ENCODE peak calls at places on chromosomes 5 and 9, in nine cellular contexts. One of them, this sample, is unnamed.

GRCh38 chr9:73780916-73781315 is 629.3 kb downstream of the ANXA1 start:
- DNase-seq in HCT116: no peak
- DNase-seq in colonic mucosa: no peak
- DNase-seq in A673: peak
- DNase-seq in CD4-positive, CD25-positive, alpha-beta regulatory T cell: no peak
- DNase-seq in spleen: no peak
- DNase-seq in small intestine: no peak
- DNase-seq in neuronal stem cell: no peak
- DNase-seq in neural progenitor cell: no peak
- DNase-seq in this sample: no peak

GRCh38 chr9:120768247-120768646 is 25.0 kb downstream of the FBXW2 start:
- DNase-seq in spleen: no peak
- DNase-seq in A673: no peak
- DNase-seq in neural progenitor cell: no peak
- DNase-seq in CD4-positive, CD25-positive, alpha-beta regulatory T cell: no peak
- DNase-seq in HCT116: no peak
- DNase-seq in small intestine: no peak
- DNase-seq in colonic mucosa: no peak
- DNase-seq in neuronal stem cell: no peak
- DNase-seq in this sample: no peak

GRCh38 chr5:69271376-69271775 is 36.7 kb downstream of the CDK7 start:
- DNase-seq in CD4-positive, CD25-positive, alpha-beta regulatory T cell: no peak
- DNase-seq in neural progenitor cell: no peak
- DNase-seq in small intestine: no peak
- DNase-seq in A673: peak
- DNase-seq in spleen: no peak
- DNase-seq in neuronal stem cell: no peak
- DNase-seq in HCT116: no peak
- DNase-seq in colonic mucosa: peak
- DNase-seq in this sample: no peak

GRCh38 chr5:6686916-6687409 is 26.3 kb upstream of the TENT4A start:
- DNase-seq in HCT116: no peak
- DNase-seq in colonic mucosa: no peak
- DNase-seq in spleen: no peak
- DNase-seq in CD4-positive, CD25-positive, alpha-beta regulatory T cell: no peak
- DNase-seq in neuronal stem cell: peak
- DNase-seq in A673: peak
- DNase-seq in neural progenitor cell: peak
- DNase-seq in small intestine: peak
- DNase-seq in this sample: peak

GRCh38 chr5:149887622-149888183 is 56.9 kb downstream of the PDE6A start:
- DNase-seq in neuronal stem cell: no peak
- DNase-seq in neural progenitor cell: no peak
- DNase-seq in A673: peak
- DNase-seq in HCT116: peak
- DNase-seq in small intestine: peak
- DNase-seq in spleen: no peak
- DNase-seq in CD4-positive, CD25-positive, alpha-beta regulatory T cell: no peak
- DNase-seq in colonic mucosa: no peak
- DNase-seq in this sample: no peak

GRCh38 chr9:109258619-109259321 is 62.1 kb downstream of the EPB41L4B start:
- DNase-seq in A673: no peak
- DNase-seq in neuronal stem cell: peak
- DNase-seq in colonic mucosa: no peak
- DNase-seq in CD4-positive, CD25-positive, alpha-beta regulatory T cell: no peak
- DNase-seq in spleen: no peak
- DNase-seq in HCT116: no peak
- DNase-seq in small intestine: no peak
- DNase-seq in neural progenitor cell: peak
- DNase-seq in this sample: no peak

GRCh38 chr9:114902773-114903589 is 27.4 kb downstream of the TNFSF8 start:
- DNase-seq in spleen: no peak
- DNase-seq in CD4-positive, CD25-positive, alpha-beta regulatory T cell: peak
- DNase-seq in A673: no peak
- DNase-seq in colonic mucosa: no peak
- DNase-seq in neuronal stem cell: no peak
- DNase-seq in HCT116: no peak
- DNase-seq in neural progenitor cell: no peak
- DNase-seq in small intestine: no peak
- DNase-seq in this sample: no peak

GRCh38 chr5:179802207-179802883 is 4.3 kb downstream of the MGAT4B start:
- DNase-seq in CD4-positive, CD25-positive, alpha-beta regulatory T cell: no peak
- DNase-seq in neuronal stem cell: no peak
- DNase-seq in spleen: peak
- DNase-seq in colonic mucosa: no peak
- DNase-seq in A673: no peak
- DNase-seq in small intestine: no peak
- DNase-seq in neural progenitor cell: no peak
- DNase-seq in HCT116: no peak
- DNase-seq in this sample: no peak

DNA sequence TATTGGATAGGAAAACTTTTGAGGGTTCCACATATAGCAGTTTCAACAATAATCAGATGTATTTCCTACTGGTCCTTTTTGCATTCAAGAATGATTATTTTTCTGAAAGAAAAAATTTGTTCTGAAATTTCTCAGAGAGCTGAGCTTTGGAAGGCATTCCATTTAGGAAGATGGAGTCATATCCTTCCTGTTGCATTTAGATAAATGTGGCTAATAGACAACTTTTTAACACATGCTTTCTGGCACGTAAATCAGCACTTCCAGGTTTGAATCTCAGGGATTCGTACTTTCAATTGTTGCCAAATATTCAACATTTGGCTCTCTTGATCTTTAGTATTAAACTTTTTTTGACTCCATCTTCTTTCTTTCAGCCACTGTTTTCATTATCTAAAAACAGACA is 24.8 kb upstream of the TLR4 start:
- DNase-seq in HCT116: no peak
- DNase-seq in small intestine: no peak
- DNase-seq in spleen: no peak
- DNase-seq in A673: no peak
- DNase-seq in colonic mucosa: no peak
- DNase-seq in neuronal stem cell: no peak
- DNase-seq in neural progenitor cell: no peak
- DNase-seq in CD4-positive, CD25-positive, alpha-beta regulatory T cell: no peak
- DNase-seq in this sample: no peak
- H3K4me3 ChIP-seq in HCT116: no peak
- H3K4me3 ChIP-seq in small intestine: no peak
- H3K4me3 ChIP-seq in spleen: no peak
- H3K4me3 ChIP-seq in A673: no peak
- H3K4me3 ChIP-seq in colonic mucosa: no peak
- H3K4me3 ChIP-seq in neuronal stem cell: no peak
- H3K4me3 ChIP-seq in neural progenitor cell: no peak
- H3K4me3 ChIP-seq in CD4-positive, CD25-positive, alpha-beta regulatory T cell: no peak
- H3K4me3 ChIP-seq in this sample: no peak

DNA sequence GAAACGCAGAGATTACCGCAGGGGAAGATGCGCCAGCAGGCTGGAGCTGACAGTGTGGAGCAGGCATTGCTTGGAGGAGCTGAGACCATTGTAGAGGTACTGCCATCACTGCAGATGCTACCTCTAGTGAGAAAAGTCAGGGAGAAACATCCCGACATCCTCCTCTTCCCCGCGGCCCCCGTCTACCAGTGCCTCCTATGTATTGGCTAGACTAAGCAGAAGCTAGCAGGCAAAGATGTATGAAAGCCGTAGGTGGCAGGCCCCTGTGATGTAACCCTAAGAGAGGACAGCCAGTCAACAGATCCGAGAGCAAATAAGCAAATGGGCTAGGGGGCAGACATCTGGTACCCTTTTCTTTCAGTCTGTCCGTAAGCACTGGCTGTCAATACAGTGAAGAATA is 115.5 kb upstream of the ACTBL2 start:
- DNase-seq in colonic mucosa: no peak
- DNase-seq in CD4-positive, CD25-positive, alpha-beta regulatory T cell: no peak
- DNase-seq in spleen: no peak
- DNase-seq in small intestine: no peak
- DNase-seq in A673: no peak
- DNase-seq in neural progenitor cell: no peak
- DNase-seq in neuronal stem cell: no peak
- DNase-seq in HCT116: no peak
- DNase-seq in this sample: no peak
- H3K27ac ChIP-seq in colonic mucosa: no peak
- H3K27ac ChIP-seq in CD4-positive, CD25-positive, alpha-beta regulatory T cell: no peak
- H3K27ac ChIP-seq in spleen: no peak
- H3K27ac ChIP-seq in small intestine: no peak
- H3K27ac ChIP-seq in A673: no peak
- H3K27ac ChIP-seq in neural progenitor cell: no peak
- H3K27ac ChIP-seq in neuronal stem cell: no peak
- H3K27ac ChIP-seq in HCT116: no peak
- H3K27ac ChIP-seq in this sample: no peak

GRCh38 chr5:139232161-139232724 is 34.1 kb upstream of the SIL1 start:
- DNase-seq in HCT116: no peak
- DNase-seq in small intestine: no peak
- DNase-seq in spleen: peak
- DNase-seq in neural progenitor cell: no peak
- DNase-seq in colonic mucosa: no peak
- DNase-seq in neuronal stem cell: no peak
- DNase-seq in CD4-positive, CD25-positive, alpha-beta regulatory T cell: no peak
- DNase-seq in A673: no peak
- DNase-seq in this sample: no peak

GRCh38 chr5:139241139-139241538 is 43.0 kb upstream of the SIL1 start:
- DNase-seq in neural progenitor cell: no peak
- DNase-seq in colonic mucosa: no peak
- DNase-seq in HCT116: no peak
- DNase-seq in small intestine: no peak
- DNase-seq in A673: no peak
- DNase-seq in spleen: no peak
- DNase-seq in CD4-positive, CD25-positive, alpha-beta regulatory T cell: no peak
- DNase-seq in neuronal stem cell: no peak
- DNase-seq in this sample: no peak

GRCh38 chr5:139236479-139236878 is 38.3 kb upstream of the SIL1 start:
- DNase-seq in neuronal stem cell: no peak
- DNase-seq in CD4-positive, CD25-positive, alpha-beta regulatory T cell: no peak
- DNase-seq in spleen: no peak
- DNase-seq in small intestine: no peak
- DNase-seq in colonic mucosa: no peak
- DNase-seq in HCT116: no peak
- DNase-seq in neural progenitor cell: no peak
- DNase-seq in A673: no peak
- DNase-seq in this sample: no peak
- H3K4me3 ChIP-seq in neuronal stem cell: no peak
- H3K4me3 ChIP-seq in CD4-positive, CD25-positive, alpha-beta regulatory T cell: no peak
- H3K4me3 ChIP-seq in spleen: no peak
- H3K4me3 ChIP-seq in small intestine: no peak
- H3K4me3 ChIP-seq in colonic mucosa: no peak
- H3K4me3 ChIP-seq in HCT116: no peak
- H3K4me3 ChIP-seq in neural progenitor cell: no peak
- H3K4me3 ChIP-seq in A673: no peak
- H3K4me3 ChIP-seq in this sample: no peak

GRCh38 chr9:36897476-36897875 is 136.6 kb downstream of the PAX5 start:
- DNase-seq in colonic mucosa: no peak
- DNase-seq in CD4-positive, CD25-positive, alpha-beta regulatory T cell: no peak
- DNase-seq in spleen: no peak
- DNase-seq in A673: no peak
- DNase-seq in small intestine: no peak
- DNase-seq in neural progenitor cell: no peak
- DNase-seq in HCT116: no peak
- DNase-seq in neuronal stem cell: no peak
- DNase-seq in this sample: no peak

GRCh38 chr9:36894695-36895310 is 139.3 kb downstream of the PAX5 start:
- DNase-seq in neural progenitor cell: no peak
- DNase-seq in neuronal stem cell: no peak
- DNase-seq in colonic mucosa: no peak
- DNase-seq in HCT116: no peak
- DNase-seq in spleen: no peak
- DNase-seq in CD4-positive, CD25-positive, alpha-beta regulatory T cell: no peak
- DNase-seq in A673: no peak
- DNase-seq in small intestine: no peak
- DNase-seq in this sample: no peak

GRCh38 chr9:36896296-36896695 is 137.8 kb downstream of the PAX5 start:
- DNase-seq in spleen: no peak
- DNase-seq in neural progenitor cell: no peak
- DNase-seq in A673: no peak
- DNase-seq in CD4-positive, CD25-positive, alpha-beta regulatory T cell: no peak
- DNase-seq in colonic mucosa: no peak
- DNase-seq in small intestine: no peak
- DNase-seq in HCT116: no peak
- DNase-seq in neuronal stem cell: no peak
- DNase-seq in this sample: no peak

GRCh38 chr9:36897019-36897418 is 137.0 kb downstream of the PAX5 start:
- DNase-seq in neural progenitor cell: no peak
- DNase-seq in neuronal stem cell: no peak
- DNase-seq in CD4-positive, CD25-positive, alpha-beta regulatory T cell: no peak
- DNase-seq in colonic mucosa: no peak
- DNase-seq in HCT116: no peak
- DNase-seq in small intestine: no peak
- DNase-seq in spleen: no peak
- DNase-seq in A673: no peak
- DNase-seq in this sample: no peak

GRCh38 chr9:36895744-36896260 is 138.3 kb downstream of the PAX5 start:
- DNase-seq in neuronal stem cell: no peak
- DNase-seq in A673: no peak
- DNase-seq in HCT116: no peak
- DNase-seq in spleen: no peak
- DNase-seq in colonic mucosa: no peak
- DNase-seq in CD4-positive, CD25-positive, alpha-beta regulatory T cell: no peak
- DNase-seq in small intestine: no peak
- DNase-seq in neural progenitor cell: no peak
- DNase-seq in this sample: no peak
- H3K27ac ChIP-seq in neuronal stem cell: no peak
- H3K27ac ChIP-seq in A673: no peak
- H3K27ac ChIP-seq in HCT116: no peak
- H3K27ac ChIP-seq in spleen: no peak
- H3K27ac ChIP-seq in colonic mucosa: no peak
- H3K27ac ChIP-seq in CD4-positive, CD25-positive, alpha-beta regulatory T cell: no peak
- H3K27ac ChIP-seq in small intestine: no peak
- H3K27ac ChIP-seq in neural progenitor cell: no peak
- H3K27ac ChIP-seq in this sample: no peak

DNA sequence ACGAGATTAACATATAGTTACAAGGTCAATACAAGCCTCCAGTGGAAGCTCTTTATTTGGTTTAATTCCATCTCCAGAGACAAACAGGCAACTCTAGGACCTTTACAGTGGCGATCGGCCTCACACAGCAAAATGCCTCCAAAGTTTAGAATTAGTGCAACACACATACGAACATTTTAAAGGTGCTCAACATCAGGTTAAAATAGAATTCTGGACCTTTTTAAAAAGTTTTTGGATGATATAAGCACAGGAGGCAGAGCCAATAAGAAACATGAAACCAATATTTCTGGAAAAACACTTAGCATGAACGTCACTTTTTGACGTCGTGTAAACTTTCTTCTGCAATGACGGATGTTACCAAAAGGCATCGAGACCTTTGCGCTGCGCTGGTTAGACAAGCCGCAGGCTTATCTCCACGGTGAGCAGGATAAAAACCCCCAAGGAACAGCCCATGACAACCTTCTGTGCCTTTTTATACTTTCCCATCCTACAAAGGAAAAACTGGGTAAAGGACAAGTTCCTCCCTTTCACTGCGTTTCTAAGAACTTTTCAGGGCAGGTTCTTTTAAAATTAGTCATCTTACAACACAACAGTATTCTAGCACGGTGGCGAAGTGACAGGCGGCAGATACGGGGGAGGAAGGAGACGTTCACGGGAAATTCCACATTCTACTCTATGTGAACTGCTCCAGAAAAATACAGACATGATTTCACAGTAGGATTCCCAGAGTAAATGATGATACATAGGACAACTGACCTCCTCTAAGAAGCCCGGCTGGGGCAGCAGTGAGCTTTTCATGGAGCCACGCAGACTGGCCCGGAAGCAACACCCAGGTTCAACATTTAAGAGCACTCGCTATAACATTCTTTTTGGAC is 52.2 kb downstream of the USP20 start:
- DNase-seq in spleen: peak
- DNase-seq in small intestine: peak
- DNase-seq in CD4-positive, CD25-positive, alpha-beta regulatory T cell: peak
- DNase-seq in neuronal stem cell: no peak
- DNase-seq in neural progenitor cell: no peak
- DNase-seq in A673: peak
- DNase-seq in colonic mucosa: no peak
- DNase-seq in HCT116: no peak
- DNase-seq in this sample: no peak
- H3K4me3 ChIP-seq in spleen: peak
- H3K4me3 ChIP-seq in small intestine: no peak
- H3K4me3 ChIP-seq in CD4-positive, CD25-positive, alpha-beta regulatory T cell: peak
- H3K4me3 ChIP-seq in neuronal stem cell: no peak
- H3K4me3 ChIP-seq in neural progenitor cell: no peak
- H3K4me3 ChIP-seq in A673: no peak
- H3K4me3 ChIP-seq in colonic mucosa: no peak
- H3K4me3 ChIP-seq in HCT116: no peak
- H3K4me3 ChIP-seq in this sample: no peak